ENCODE peak calls at places on chromosomes 12 and 14, in eight cellular contexts. F is AG09309, H is esophagus squamous epithelium, K is fibroblast of the conjunctiva, R is cardiac muscle cell, Q is amniotic stem cell, S is upper lobe of right lung, V is brain microvascular endothelial cell. G is an unnamed sample.

GRCh38 chr12:76266797-76267196 is 81.4 kb downstream of the BBS10 start:
- DNase-seq in H (no peak), S (peak; percentile 68), V (peak; percentile 90), F (peak; percentile 49), R (peak; percentile 58), Q (no peak), K (peak; percentile 50), G (peak; percentile 30)

GRCh38 chr12:115930336-115930735 is 347.2 kb downstream of the MED13L start:
- DNase-seq in H (no peak), F (no peak), R (no peak), Q (no peak), K (no peak), S (no peak), V (no peak), G (no peak)

GRCh38 chr14:63952933-63953437 is 100.2 kb downstream of the SYNE2 start:
- DNase-seq in K (no peak), R (peak; percentile 64), H (no peak), V (no peak), S (no peak), F (peak; percentile 10), Q (peak; percentile 4), G (no peak)

GRCh38 chr14:100864206-100864605 is 38.3 kb downstream of the MEG3 start:
- DNase-seq in R (no peak), V (no peak), S (peak; percentile 42), Q (no peak), K (no peak), H (no peak), F (no peak), G (no peak)

GRCh38 chr12:19775241-19775640 is 335.9 kb downstream of the AEBP2 start:
- DNase-seq in Q (no peak), F (no peak), H (no peak), V (no peak), S (no peak), K (no peak), R (no peak), G (no peak)

GRCh38 chr12:33605776-33606175 is 166.2 kb upstream of the SYT10 start:
- DNase-seq in K (no peak), H (no peak), Q (no peak), F (no peak), R (peak; percentile 20), S (no peak), V (no peak), G (no peak)

GRCh38 chr12:103810108-103810507 is 30.9 kb downstream of the NT5DC3 start:
- DNase-seq in Q (no peak), R (no peak), S (no peak), K (no peak), V (no peak), F (no peak), H (no peak), G (no peak)

GRCh38 chr14:103696027-103696402 is 19.2 kb downstream of the XRCC3 start:
- DNase-seq in K (no peak), H (no peak), R (no peak), F (no peak), Q (no peak), V (no peak), S (no peak), G (peak; percentile 64)

GRCh38 chr12:64181504-64182291 is 40.4 kb downstream of the KICS2 start:
- DNase-seq in K (peak; percentile 87), V (peak; percentile 95), Q (peak; percentile 87), R (peak; percentile 92), S (no peak), F (peak; percentile 88), H (no peak), G (peak; percentile 84)

GRCh38 chr12:61254225-61254624 is 1006.0 kb upstream of the USP15 start:
- DNase-seq in H (no peak), V (no peak), Q (no peak), F (no peak), K (no peak), R (no peak), S (no peak), G (no peak)

GRCh38 chr12:13962699-13963098 is 18.7 kb downstream of the GRIN2B start:
- DNase-seq in H (no peak), V (no peak), F (no peak), S (no peak), R (no peak), Q (no peak), K (no peak), G (no peak)

GRCh38 chr12:102468261-102468940 is 12.0 kb downstream of the IGF1 start:
- DNase-seq in R (no peak), V (no peak), Q (no peak), S (no peak), K (no peak), F (no peak), H (no peak), G (no peak)

GRCh38 chr12:130686511-130686981 is 29.6 kb downstream of the RIMBP2 start:
- DNase-seq in Q (no peak), H (no peak), S (no peak), V (no peak), R (no peak), K (no peak), F (no peak), G (no peak)

GRCh38 chr12:124862768-124863408 is 776 bp downstream of the SCARB1 start:
- DNase-seq in H (no peak), F (no peak), V (peak; percentile 29), Q (no peak), K (no peak), S (no peak), R (no peak), G (no peak)

GRCh38 chr14:21408152-21408551 is 24.3 kb upstream of the SUPT16H start:
- DNase-seq in V (peak; percentile 81), F (no peak), Q (peak; percentile 27), H (no peak), S (no peak), K (peak; percentile 55), R (peak; percentile 67), G (no peak)

GRCh38 chr12:45148017-45148416 is 67.9 kb upstream of the ANO6 start:
- DNase-seq in H (no peak), F (no peak), Q (no peak), K (no peak), R (no peak), V (no peak), S (no peak), G (no peak)

GRCh38 chr14:95770777-95771176 is 56.9 kb upstream of the TCL1A start:
- DNase-seq in V (no peak), Q (no peak), S (no peak), K (no peak), H (no peak), F (no peak), R (no peak), G (no peak)

GRCh38 chr14:37593496-37594237 is 1.4 kb downstream of the FOXA1 start:
- DNase-seq in S (no peak), F (no peak), K (no peak), V (no peak), Q (no peak), R (no peak), H (no peak), G (no peak)

GRCh38 chr14:100528962-100529560 is 58.2 kb downstream of the BEGAIN start:
- DNase-seq in R (no peak), F (no peak), Q (no peak), K (no peak), V (no peak), H (no peak), S (peak; percentile 59), G (no peak)

GRCh38 chr14:91127411-91127810 is 13.5 kb downstream of the DGLUCY start:
- DNase-seq in H (no peak), S (peak; percentile 85), V (no peak), K (no peak), R (no peak), F (no peak), Q (no peak), G (peak; percentile 75)

GRCh38 chr12:50505386-50505827 is 622 bp downstream of the DIP2B start:
- DNase-seq in S (peak; percentile 70), V (peak; percentile 1), F (no peak), H (no peak), Q (no peak), K (no peak), R (peak; percentile 16), G (peak; percentile 38)

GRCh38 chr14:96078687-96079016 is 39.5 kb downstream of the C14orf132 start:
- DNase-seq in Q (no peak), V (no peak), K (no peak), R (no peak), H (no peak), S (no peak), F (no peak), G (no peak)

GRCh38 chr12:27969011-27969900 is 3.3 kb downstream of the PTHLH start:
- DNase-seq in K (no peak), H (no peak), F (no peak), V (no peak), Q (no peak), S (peak; percentile 63), R (peak; percentile 42), G (no peak)

GRCh38 chr14:62126885-62127478 is 364.8 kb downstream of the SNAPC1 start:
- DNase-seq in S (no peak), R (peak; percentile 72), F (peak; percentile 32), H (no peak), V (peak; percentile 50), K (peak; percentile 38), Q (peak; percentile 38), G (peak; percentile 6)

GRCh38 chr14:72876710-72877063 is 17.2 kb downstream of the DPF3 start:
- DNase-seq in S (no peak), F (no peak), Q (no peak), R (no peak), H (no peak), K (no peak), V (no peak), G (no peak)

GRCh38 chr14:20493634-20494033 is 11.7 kb upstream of the RNASE10 start:
- DNase-seq in S (no peak), H (no peak), F (no peak), V (no peak), Q (no peak), K (no peak), R (no peak), G (no peak)

GRCh38 chr12:58000499-58000898 is 59.1 kb downstream of the ATP23 start:
- DNase-seq in K (no peak), R (no peak), Q (no peak), V (no peak), S (no peak), F (no peak), H (no peak), G (no peak)

GRCh38 chr14:31939934-31940333 is 137.2 kb upstream of the ARHGAP5 start:
- DNase-seq in S (no peak), H (no peak), V (no peak), Q (no peak), R (no peak), F (no peak), K (no peak), G (no peak)

GRCh38 chr14:79162833-79163232 is 992.7 kb downstream of the NRXN3 start:
- DNase-seq in K (no peak), Q (no peak), R (no peak), F (no peak), V (no peak), S (no peak), H (no peak), G (no peak)

GRCh38 chr12:53251477-53252348 is 16.4 kb upstream of the ESPL1 start:
- DNase-seq in R (peak; percentile 78), K (no peak), S (peak; percentile 90), Q (no peak), F (no peak), H (no peak), V (peak; percentile 45), G (peak; percentile 86)

GRCh38 chr12:114209852-114210251 is 196.1 kb downstream of the TBX5 start:
- DNase-seq in R (no peak), Q (no peak), S (no peak), V (no peak), F (no peak), H (no peak), K (no peak), G (no peak)

GRCh38 chr14:33932526-33933292 is 18.2 kb downstream of the EGLN3 start:
- DNase-seq in H (no peak), Q (no peak), R (peak; percentile 80), F (no peak), S (no peak), K (no peak), V (no peak), G (no peak)

GRCh38 chr14:99075061-99075460 is 196.9 kb downstream of the BCL11B start:
- DNase-seq in H (no peak), K (no peak), Q (no peak), S (no peak), F (no peak), V (no peak), R (no peak), G (no peak)

GRCh38 chr12:54935235-54935951 is 49.2 kb downstream of the TESPA1 start:
- DNase-seq in K (peak; percentile 57), F (peak; percentile 74), S (no peak), Q (peak; percentile 44), R (peak; percentile 81), H (no peak), V (peak; percentile 86), G (peak; percentile 20)

G was measured in adrenal gland.